ENCODE peak calls at places on chromosomes 16 and 17, in nine cellular contexts. L, Y, P, E, X, I, H, D and W are unnamed samples.

GRCh38 chr17:68295086-68295485 is 3.8 kb downstream of the ARSG start:
- DNase-seq in L (no peak), Y (no peak), P (no peak), E (no peak), X (no peak), I (no peak), H (no peak), D (no peak), W (no peak)

GRCh38 chr17:290121-290521 is 62.5 kb downstream of the RPH3AL start:
- DNase-seq in L (no peak), Y (peak), P (no peak), E (no peak), X (no peak), I (no peak), H (peak), D (no peak), W (no peak)

GRCh38 chr17:81277421-81277820 is 17.7 kb downstream of the SLC38A10 start:
- DNase-seq in L (peak), Y (peak), P (no peak), E (no peak), X (no peak), I (peak), H (no peak), D (no peak), W (no peak)

GRCh38 chr17:29115906-29116651 is 64.1 kb downstream of the MYO18A start:
- DNase-seq in L (peak), Y (no peak), P (peak), E (peak), X (peak), I (no peak), H (peak), D (peak), W (no peak)

GRCh38 chr16:1003551-1004347 is 22.2 kb downstream of the SOX8 start:
- DNase-seq in L (no peak), Y (no peak), P (no peak), E (no peak), X (peak), I (no peak), H (peak), D (peak), W (no peak)

GRCh38 chr16:79754081-79754872 is 153.7 kb upstream of the MAF start:
- DNase-seq in L (no peak), Y (no peak), P (peak), E (no peak), X (no peak), I (no peak), H (no peak), D (no peak), W (no peak)

GRCh38 chr16:54934536-54935410 is 4.1 kb downstream of the IRX5 start:
- DNase-seq in L (peak), Y (peak), P (no peak), E (no peak), X (no peak), I (no peak), H (no peak), D (no peak), W (no peak)

GRCh38 chr17:57925361-57925990 is 29.7 kb downstream of the CUEDC1 start:
- DNase-seq in L (no peak), Y (no peak), P (no peak), E (no peak), X (no peak), I (no peak), H (no peak), D (no peak), W (no peak)

GRCh38 chr16:84247844-84248243 is 8.0 kb upstream of the KCNG4 start:
- DNase-seq in L (no peak), Y (no peak), P (no peak), E (no peak), X (peak), I (no peak), H (no peak), D (no peak), W (no peak)

GRCh38 chr16:77624085-77624484 is 98.2 kb upstream of the NUDT7 start:
- DNase-seq in L (no peak), Y (no peak), P (no peak), E (no peak), X (no peak), I (no peak), H (no peak), D (no peak), W (no peak)

GRCh38 chr17:10673318-10673717 is 16.2 kb upstream of the MYH3 start:
- DNase-seq in L (no peak), Y (no peak), P (no peak), E (no peak), X (no peak), I (no peak), H (no peak), D (no peak), W (no peak)

GRCh38 chr17:73939808-73940207 is 263.7 kb upstream of the RPL38 start:
- DNase-seq in L (no peak), Y (no peak), P (no peak), E (no peak), X (no peak), I (no peak), H (no peak), D (no peak), W (no peak)

GRCh38 chr17:44970136-44970737 is 2.1 kb upstream of the C1QL1 start:
- DNase-seq in L (no peak), Y (no peak), P (no peak), E (no peak), X (peak), I (peak), H (no peak), D (no peak), W (no peak)

GRCh38 chr16:10577305-10578202 is 2.8 kb downstream of the EMP2 start:
- DNase-seq in L (peak), Y (peak), P (no peak), E (no peak), X (peak), I (peak), H (no peak), D (peak), W (no peak)

GRCh38 chr17:77558846-77559626 is 399.5 kb upstream of the TNRC6C start:
- DNase-seq in L (no peak), Y (no peak), P (no peak), E (no peak), X (no peak), I (no peak), H (no peak), D (no peak), W (no peak)

GRCh38 chr17:48678141-48678971 is 44.0 kb downstream of the PRAC1 start:
- DNase-seq in L (peak), Y (peak), P (peak), E (peak), X (peak), I (peak), H (peak), D (peak), W (no peak)

GRCh38 chr17:4163951-4164350 is 21.0 kb downstream of the CYB5D2 start:
- DNase-seq in L (peak), Y (peak), P (peak), E (no peak), X (no peak), I (no peak), H (no peak), D (no peak), W (no peak)

GRCh38 chr16:62404857-62405611 is 368.8 kb upstream of the CDH8 start:
- DNase-seq in L (no peak), Y (peak), P (no peak), E (no peak), X (no peak), I (no peak), H (no peak), D (no peak), W (no peak)

GRCh38 chr17:77555741-77556291 is 402.7 kb upstream of the TNRC6C start:
- DNase-seq in L (no peak), Y (peak), P (peak), E (no peak), X (no peak), I (peak), H (no peak), D (no peak), W (no peak)

GRCh38 chr17:4584125-4584834 is at the start of gene SMTNL2:
- DNase-seq in L (no peak), Y (peak), P (no peak), E (no peak), X (no peak), I (no peak), H (no peak), D (no peak), W (no peak)

GRCh38 chr16:31134625-31135534 is 647 bp downstream of the PRSS8 start:
- DNase-seq in L (no peak), Y (no peak), P (no peak), E (no peak), X (no peak), I (peak), H (no peak), D (no peak), W (no peak)

GRCh38 chr16:80569440-80570105 is 28.8 kb downstream of the DYNLRB2 start:
- DNase-seq in L (peak), Y (no peak), P (peak), E (peak), X (peak), I (no peak), H (peak), D (peak), W (no peak)

GRCh38 chr16:73813523-73813922 is 483.1 kb upstream of the PSMD7 start:
- DNase-seq in L (no peak), Y (no peak), P (no peak), E (no peak), X (no peak), I (no peak), H (no peak), D (no peak), W (no peak)

GRCh38 chr17:40399185-40399584 is 18.5 kb downstream of the TOP2A start:
- DNase-seq in L (peak), Y (no peak), P (peak), E (no peak), X (peak), I (no peak), H (no peak), D (peak), W (peak)

GRCh38 chr17:77801545-77802332 is 156.8 kb upstream of the TNRC6C start:
- DNase-seq in L (no peak), Y (peak), P (no peak), E (no peak), X (no peak), I (no peak), H (no peak), D (no peak), W (no peak)

GRCh38 chr17:66485272-66485947 is 183.0 kb downstream of the PRKCA start:
- DNase-seq in L (no peak), Y (no peak), P (no peak), E (no peak), X (no peak), I (no peak), H (no peak), D (no peak), W (no peak)

GRCh38 chr17:77594416-77595209 is 363.9 kb upstream of the TNRC6C start:
- DNase-seq in L (no peak), Y (no peak), P (no peak), E (no peak), X (no peak), I (no peak), H (peak), D (no peak), W (no peak)